ENCODE peak calls at places on chromosomes 4 and X, in five cellular contexts. G is LoVo; Y is RPMI7951; X is activated CD8-positive, alpha-beta memory T cell treated with anti-CD3 and anti-CD28 coated beads for 1 hour; S is NCI-H1092 treated with DMSO at 0.1 percent for 48 hours. J is an unnamed sample.

GRCh38 chrX:123835661-123836371 is 24.0 kb upstream of the XIAP start:
- DNase-seq in G (peak), Y (peak), X (no peak), S (no peak), J (peak)

GRCh38 chr4:90979551-90979950 is 852.4 kb downstream of the CCSER1 start:
- DNase-seq in G (no peak), Y (no peak), X (no peak), S (peak), J (no peak)

GRCh38 chr4:84661191-84661944 is 78.4 kb downstream of the CDS1 start:
- DNase-seq in G (no peak), Y (no peak), X (no peak), S (no peak), J (no peak)

GRCh38 chrX:106698693-106699092 is 27.8 kb upstream of the RNF128 start:
- DNase-seq in G (no peak), Y (peak), X (no peak), S (no peak), J (no peak)

GRCh38 chrX:22192419-22193086 is 80.2 kb upstream of the CBLL2 start:
- DNase-seq in G (peak), Y (peak), X (peak), S (no peak), J (peak)

GRCh38 chr4:88803600-88804096 is 106.0 kb upstream of the NAP1L5 start:
- DNase-seq in G (peak), Y (peak), X (no peak), S (no peak), J (peak)

GRCh38 chr4:80266267-80266901 is at the start of gene FGF5:
- DNase-seq in G (no peak), Y (peak), X (no peak), S (peak), J (no peak)

GRCh38 chrX:151970661-151971060 is 3.8 kb downstream of the GABRE start:
- DNase-seq in G (no peak), Y (peak), X (no peak), S (no peak), J (peak)

GRCh38 chrX:122517781-122518180 is 666.3 kb upstream of the GRIA3 start:
- DNase-seq in G (no peak), Y (peak), X (no peak), S (no peak), J (no peak)

GRCh38 chr4:145840801-145841200 is 97.8 kb downstream of the ZNF827 start:
- DNase-seq in G (no peak), Y (no peak), X (no peak), S (no peak), J (no peak)

GRCh38 chr4:167025651-167026050 is 208.6 kb downstream of the SPOCK3 start:
- DNase-seq in G (no peak), Y (no peak), X (no peak), S (no peak), J (peak)

GRCh38 chrX:120629667-120630537 is at the start of gene C1GALT1C1:
- DNase-seq in G (peak), Y (peak), X (peak), S (peak), J (peak)

GRCh38 chr4:154030747-154031146 is 241.9 kb upstream of the SFRP2 start:
- DNase-seq in G (no peak), Y (peak), X (no peak), S (no peak), J (no peak)

GRCh38 chr4:17347445-17347844 is 164.4 kb downstream of the QDPR start:
- DNase-seq in G (peak), Y (peak), X (no peak), S (peak), J (peak)

GRCh38 chr4:140742838-140743193 is 13.4 kb downstream of the TBC1D9 start:
- DNase-seq in G (no peak), Y (no peak), X (no peak), S (no peak), J (no peak)

GRCh38 chr4:21845663-21846062 is 102.9 kb downstream of the KCNIP4 start:
- DNase-seq in G (no peak), Y (no peak), X (no peak), S (no peak), J (no peak)

GRCh38 chr4:74794341-74794801 is at the start of gene BTC:
- DNase-seq in G (peak), Y (peak), X (no peak), S (no peak), J (peak)

GRCh38 chrX:9626379-9626778 is 139.3 kb downstream of the GPR143 start:
- DNase-seq in G (no peak), Y (no peak), X (no peak), S (peak), J (no peak)

GRCh38 chrX:48083212-48083611 is 11.8 kb upstream of the ZNF630 start:
- DNase-seq in G (peak), Y (peak), X (peak), S (peak), J (peak)

GRCh38 chr4:10117424-10118354 is 1.1 kb upstream of the WDR1 start:
- DNase-seq in G (no peak), Y (no peak), X (no peak), S (no peak), J (no peak)

GRCh38 chr4:153220709-153221367 is 16.6 kb downstream of the TRIM2 start:
- DNase-seq in G (no peak), Y (no peak), X (no peak), S (no peak), J (no peak)

GRCh38 chrX:826026-826425 is 195.4 kb downstream of the SHOX start:
- DNase-seq in G (no peak), Y (peak), X (no peak), S (no peak), J (no peak)

GRCh38 chrX:23816179-23816578 is 33.2 kb downstream of the SAT1 start:
- DNase-seq in G (no peak), Y (no peak), X (no peak), S (no peak), J (no peak)

J was measured in HT-29.